ENCODE peak calls at places on chromosomes 11 and 22, in nine cellular contexts. Q, F, X, V, S, L, A, W and H are unnamed samples.

GRCh38 chr11:130480166-130480565 is 31.7 kb downstream of the ADAMTS15 start:
- DNase-seq in Q (peak), F (no peak), X (no peak), V (no peak), S (no peak), L (no peak), A (no peak), W (no peak), H (peak)

GRCh38 chr22:49083607-49084006 is 744.1 kb downstream of the BRD1 start:
- DNase-seq in Q (no peak), F (no peak), X (no peak), V (no peak), S (no peak), L (no peak), A (no peak), W (no peak), H (no peak)

GRCh38 chr11:76510060-76511047 is 65.5 kb downstream of the EMSY start:
- DNase-seq in Q (peak), F (no peak), X (no peak), V (no peak), S (no peak), L (no peak), A (no peak), W (no peak), H (peak)

GRCh38 chr11:20050551-20051333 is 109.5 kb downstream of the DBX1 start:
- DNase-seq in Q (no peak), F (peak), X (no peak), V (no peak), S (no peak), L (no peak), A (no peak), W (no peak), H (peak)

GRCh38 chr11:41456288-41456687 is 3.2 kb downstream of the LRRC4C start:
- DNase-seq in Q (no peak), F (no peak), X (no peak), V (no peak), S (no peak), L (no peak), A (no peak), W (no peak), H (no peak)

GRCh38 chr22:40808018-40808841 is 10.9 kb downstream of the SLC25A17 start:
- DNase-seq in Q (peak), F (no peak), X (no peak), V (no peak), S (no peak), L (no peak), A (no peak), W (no peak), H (peak)

GRCh38 chr22:37485714-37486223 is 415 bp downstream of the MFNG start:
- DNase-seq in Q (no peak), F (no peak), X (no peak), V (no peak), S (no peak), L (peak), A (no peak), W (no peak), H (no peak)

GRCh38 chr22:30872282-30873041 is 96.1 kb downstream of the MORC2 start:
- DNase-seq in Q (no peak), F (no peak), X (no peak), V (no peak), S (no peak), L (no peak), A (no peak), W (no peak), H (no peak)

GRCh38 chr11:101717621-101718020 is 133.8 kb upstream of the TRPC6 start:
- DNase-seq in Q (no peak), F (peak), X (no peak), V (no peak), S (no peak), L (no peak), A (no peak), W (no peak), H (no peak)

GRCh38 chr11:61828629-61829407 is 718 bp downstream of the FADS2 start:
- DNase-seq in Q (peak), F (peak), X (peak), V (no peak), S (peak), L (peak), A (no peak), W (no peak), H (peak)

GRCh38 chr11:68965901-68966868 is 14.6 kb downstream of the MRGPRD start:
- DNase-seq in Q (no peak), F (no peak), X (no peak), V (peak), S (no peak), L (no peak), A (no peak), W (no peak), H (no peak)

GRCh38 chr11:27211370-27212127 is 151.5 kb downstream of the CCDC34 start:
- DNase-seq in Q (no peak), F (no peak), X (no peak), V (no peak), S (no peak), L (no peak), A (no peak), W (no peak), H (peak)

GRCh38 chr11:43547900-43548381 is 132.6 kb upstream of the HSD17B12 start:
- DNase-seq in Q (no peak), F (no peak), X (peak), V (no peak), S (no peak), L (no peak), A (no peak), W (no peak), H (no peak)

GRCh38 chr11:130720232-130720787 is 196.0 kb downstream of the SNX19 start:
- DNase-seq in Q (no peak), F (no peak), X (no peak), V (no peak), S (no peak), L (no peak), A (no peak), W (no peak), H (no peak)

GRCh38 chr22:37741312-37741795 is 44.5 kb downstream of the TRIOBP start:
- DNase-seq in Q (peak), F (peak), X (peak), V (no peak), S (no peak), L (no peak), A (no peak), W (peak), H (peak)

GRCh38 chr11:27553186-27553585 is 46.6 kb upstream of the LIN7C start:
- DNase-seq in Q (no peak), F (peak), X (peak), V (no peak), S (no peak), L (no peak), A (no peak), W (no peak), H (no peak)

GRCh38 chr11:126992804-126993111 is 7.8 kb downstream of the KIRREL3 start:
- DNase-seq in Q (peak), F (peak), X (peak), V (no peak), S (no peak), L (no peak), A (no peak), W (no peak), H (peak)

GRCh38 chr11:17613428-17613962 is 66.4 kb downstream of the OTOG start:
- DNase-seq in Q (no peak), F (no peak), X (no peak), V (no peak), S (no peak), L (no peak), A (no peak), W (no peak), H (no peak)

GRCh38 chr11:569273-569885 is 6.9 kb upstream of the PHRF1 start:
- DNase-seq in Q (no peak), F (no peak), X (no peak), V (no peak), S (no peak), L (no peak), A (no peak), W (no peak), H (no peak)

GRCh38 chr11:32032478-32032877 is 58.4 kb upstream of the RCN1 start:
- DNase-seq in Q (no peak), F (no peak), X (no peak), V (no peak), S (no peak), L (no peak), A (no peak), W (no peak), H (peak)

GRCh38 chr11:7522546-7522945 is 8.7 kb downstream of the PPFIBP2 start:
- DNase-seq in Q (no peak), F (no peak), X (no peak), V (no peak), S (no peak), L (no peak), A (no peak), W (no peak), H (no peak)

GRCh38 chr11:95147364-95147905 is 57.8 kb downstream of the ENDOD1 start:
- DNase-seq in Q (peak), F (peak), X (peak), V (no peak), S (no peak), L (no peak), A (no peak), W (peak), H (peak)

GRCh38 chr22:38080847-38081635 is 2.9 kb downstream of the SLC16A8 start:
- DNase-seq in Q (peak), F (no peak), X (peak), V (no peak), S (no peak), L (no peak), A (no peak), W (no peak), H (peak)

GRCh38 chr11:18115360-18116127 is 9.7 kb upstream of the SAAL1 start:
- DNase-seq in Q (peak), F (peak), X (peak), V (peak), S (peak), L (peak), A (peak), W (peak), H (peak)

GRCh38 chr22:35547993-35548761 is 7.5 kb downstream of the RASD2 start:
- DNase-seq in Q (no peak), F (no peak), X (no peak), V (no peak), S (no peak), L (no peak), A (no peak), W (no peak), H (no peak)

GRCh38 chr11:107196732-107197131 is 178.5 kb upstream of the GUCY1A2 start:
- DNase-seq in Q (no peak), F (no peak), X (no peak), V (no peak), S (no peak), L (no peak), A (no peak), W (no peak), H (no peak)